ENCODE peak calls at places on chromosome 6, in seven cellular contexts. One of them, this sample, is unnamed.

GRCh38 chr6:44119704-44120262 is 7.5 kb downstream of the MRPL14 start:
- DNase-seq in hepatocyte: no peak
- DNase-seq in lung microvascular endothelial cell: no peak
- DNase-seq in mucosa of gallbladder: no peak
- DNase-seq in effector memory CD8-positive, alpha-beta T cell: no peak
- DNase-seq in HuH-7.5: no peak
- DNase-seq in kidney: no peak
- DNase-seq in this sample: no peak

GRCh38 chr6:26501482-26501986 is 1.4 kb downstream of the BTN1A1 start:
- DNase-seq in hepatocyte: peak
- DNase-seq in lung microvascular endothelial cell: peak
- DNase-seq in mucosa of gallbladder: peak
- DNase-seq in effector memory CD8-positive, alpha-beta T cell: peak
- DNase-seq in HuH-7.5: no peak
- DNase-seq in kidney: peak
- DNase-seq in this sample: peak

GRCh38 chr6:53041356-53041755 is 23.8 kb upstream of the FBXO9 start:
- DNase-seq in hepatocyte: no peak
- DNase-seq in lung microvascular endothelial cell: no peak
- DNase-seq in mucosa of gallbladder: no peak
- DNase-seq in effector memory CD8-positive, alpha-beta T cell: no peak
- DNase-seq in HuH-7.5: no peak
- DNase-seq in kidney: no peak
- DNase-seq in this sample: no peak

GRCh38 chr6:69917834-69918233 is 51.5 kb downstream of the COL19A1 start:
- DNase-seq in hepatocyte: no peak
- DNase-seq in lung microvascular endothelial cell: no peak
- DNase-seq in mucosa of gallbladder: no peak
- DNase-seq in effector memory CD8-positive, alpha-beta T cell: no peak
- DNase-seq in HuH-7.5: no peak
- DNase-seq in kidney: no peak
- DNase-seq in this sample: peak

GRCh38 chr6:142258757-142259156 is 43.0 kb upstream of the ADGRG6 start:
- DNase-seq in hepatocyte: no peak
- DNase-seq in lung microvascular endothelial cell: no peak
- DNase-seq in mucosa of gallbladder: no peak
- DNase-seq in effector memory CD8-positive, alpha-beta T cell: no peak
- DNase-seq in HuH-7.5: no peak
- DNase-seq in kidney: no peak
- DNase-seq in this sample: no peak

GRCh38 chr6:166614589-166614988 is 12.5 kb downstream of the RPS6KA2 start:
- DNase-seq in hepatocyte: no peak
- DNase-seq in lung microvascular endothelial cell: no peak
- DNase-seq in mucosa of gallbladder: no peak
- DNase-seq in effector memory CD8-positive, alpha-beta T cell: no peak
- DNase-seq in HuH-7.5: no peak
- DNase-seq in kidney: no peak
- DNase-seq in this sample: no peak

GRCh38 chr6:28333599-28334018 is 2.3 kb downstream of the ZSCAN31 start:
- DNase-seq in hepatocyte: no peak
- DNase-seq in lung microvascular endothelial cell: no peak
- DNase-seq in mucosa of gallbladder: no peak
- DNase-seq in effector memory CD8-positive, alpha-beta T cell: no peak
- DNase-seq in HuH-7.5: no peak
- DNase-seq in kidney: no peak
- DNase-seq in this sample: no peak

GRCh38 chr6:140623498-140623897 is 1249.0 kb upstream of the CITED2 start:
- DNase-seq in hepatocyte: no peak
- DNase-seq in lung microvascular endothelial cell: peak
- DNase-seq in mucosa of gallbladder: no peak
- DNase-seq in effector memory CD8-positive, alpha-beta T cell: no peak
- DNase-seq in HuH-7.5: no peak
- DNase-seq in kidney: no peak
- DNase-seq in this sample: no peak

GRCh38 chr6:70668499-70668812 is 773 bp downstream of the SMAP1 start:
- DNase-seq in hepatocyte: no peak
- DNase-seq in lung microvascular endothelial cell: peak
- DNase-seq in mucosa of gallbladder: no peak
- DNase-seq in effector memory CD8-positive, alpha-beta T cell: no peak
- DNase-seq in HuH-7.5: peak
- DNase-seq in kidney: no peak
- DNase-seq in this sample: no peak

GRCh38 chr6:157764346-157765068 is 58.5 kb upstream of the SNX9 start:
- DNase-seq in hepatocyte: peak
- DNase-seq in lung microvascular endothelial cell: peak
- DNase-seq in mucosa of gallbladder: peak
- DNase-seq in effector memory CD8-positive, alpha-beta T cell: peak
- DNase-seq in HuH-7.5: no peak
- DNase-seq in kidney: peak
- DNase-seq in this sample: peak

GRCh38 chr6:95518630-95519227 is 58.6 kb upstream of the MANEA start:
- DNase-seq in hepatocyte: no peak
- DNase-seq in lung microvascular endothelial cell: no peak
- DNase-seq in mucosa of gallbladder: no peak
- DNase-seq in effector memory CD8-positive, alpha-beta T cell: no peak
- DNase-seq in HuH-7.5: peak
- DNase-seq in kidney: no peak
- DNase-seq in this sample: no peak

GRCh38 chr6:12354499-12354898 is 64.3 kb downstream of the EDN1 start:
- DNase-seq in hepatocyte: peak
- DNase-seq in lung microvascular endothelial cell: peak
- DNase-seq in mucosa of gallbladder: peak
- DNase-seq in effector memory CD8-positive, alpha-beta T cell: no peak
- DNase-seq in HuH-7.5: no peak
- DNase-seq in kidney: no peak
- DNase-seq in this sample: peak

GRCh38 chr6:16576391-16577368 is 184.6 kb downstream of the ATXN1 start:
- DNase-seq in hepatocyte: no peak
- DNase-seq in lung microvascular endothelial cell: no peak
- DNase-seq in mucosa of gallbladder: no peak
- DNase-seq in effector memory CD8-positive, alpha-beta T cell: no peak
- DNase-seq in HuH-7.5: no peak
- DNase-seq in kidney: no peak
- DNase-seq in this sample: no peak

GRCh38 chr6:2237001-2237400 is 8.4 kb downstream of the GMDS start:
- DNase-seq in hepatocyte: no peak
- DNase-seq in lung microvascular endothelial cell: peak
- DNase-seq in mucosa of gallbladder: no peak
- DNase-seq in effector memory CD8-positive, alpha-beta T cell: no peak
- DNase-seq in HuH-7.5: no peak
- DNase-seq in kidney: no peak
- DNase-seq in this sample: no peak

GRCh38 chr6:73923899-73924485 is 228.0 kb downstream of the CD109 start:
- DNase-seq in hepatocyte: no peak
- DNase-seq in lung microvascular endothelial cell: no peak
- DNase-seq in mucosa of gallbladder: no peak
- DNase-seq in effector memory CD8-positive, alpha-beta T cell: no peak
- DNase-seq in HuH-7.5: no peak
- DNase-seq in kidney: no peak
- DNase-seq in this sample: no peak

GRCh38 chr6:151036869-151037680 is 171.6 kb downstream of the MTHFD1L start:
- DNase-seq in hepatocyte: no peak
- DNase-seq in lung microvascular endothelial cell: peak
- DNase-seq in mucosa of gallbladder: no peak
- DNase-seq in effector memory CD8-positive, alpha-beta T cell: no peak
- DNase-seq in HuH-7.5: no peak
- DNase-seq in kidney: no peak
- DNase-seq in this sample: peak

GRCh38 chr6:2911171-2911570 is 8.1 kb upstream of the SERPINB9 start:
- DNase-seq in hepatocyte: no peak
- DNase-seq in lung microvascular endothelial cell: no peak
- DNase-seq in mucosa of gallbladder: no peak
- DNase-seq in effector memory CD8-positive, alpha-beta T cell: no peak
- DNase-seq in HuH-7.5: no peak
- DNase-seq in kidney: no peak
- DNase-seq in this sample: peak

GRCh38 chr6:22476811-22477210 is 92.6 kb upstream of the HDGFL1 start:
- DNase-seq in hepatocyte: no peak
- DNase-seq in lung microvascular endothelial cell: no peak
- DNase-seq in mucosa of gallbladder: no peak
- DNase-seq in effector memory CD8-positive, alpha-beta T cell: no peak
- DNase-seq in HuH-7.5: no peak
- DNase-seq in kidney: no peak
- DNase-seq in this sample: no peak

GRCh38 chr6:53246924-53247323 is 98.3 kb upstream of the GCM1 start:
- DNase-seq in hepatocyte: no peak
- DNase-seq in lung microvascular endothelial cell: no peak
- DNase-seq in mucosa of gallbladder: no peak
- DNase-seq in effector memory CD8-positive, alpha-beta T cell: no peak
- DNase-seq in HuH-7.5: no peak
- DNase-seq in kidney: no peak
- DNase-seq in this sample: no peak

GRCh38 chr6:13767121-13767794 is 47.1 kb downstream of the MCUR1 start:
- DNase-seq in hepatocyte: peak
- DNase-seq in lung microvascular endothelial cell: peak
- DNase-seq in mucosa of gallbladder: peak
- DNase-seq in effector memory CD8-positive, alpha-beta T cell: peak
- DNase-seq in HuH-7.5: peak
- DNase-seq in kidney: peak
- DNase-seq in this sample: peak

GRCh38 chr6:135675862-135676261 is 175.6 kb upstream of the PDE7B start:
- DNase-seq in hepatocyte: peak
- DNase-seq in lung microvascular endothelial cell: peak
- DNase-seq in mucosa of gallbladder: peak
- DNase-seq in effector memory CD8-positive, alpha-beta T cell: peak
- DNase-seq in HuH-7.5: no peak
- DNase-seq in kidney: no peak
- DNase-seq in this sample: peak

GRCh38 chr6:27287751-27288135 is 24.3 kb downstream of the POM121L2 start:
- DNase-seq in hepatocyte: no peak
- DNase-seq in lung microvascular endothelial cell: no peak
- DNase-seq in mucosa of gallbladder: no peak
- DNase-seq in effector memory CD8-positive, alpha-beta T cell: no peak
- DNase-seq in HuH-7.5: no peak
- DNase-seq in kidney: no peak
- DNase-seq in this sample: no peak

GRCh38 chr6:32047084-32047478 is 8.9 kb downstream of the CYP21A2 start:
- DNase-seq in hepatocyte: peak
- DNase-seq in lung microvascular endothelial cell: peak
- DNase-seq in mucosa of gallbladder: no peak
- DNase-seq in effector memory CD8-positive, alpha-beta T cell: no peak
- DNase-seq in HuH-7.5: no peak
- DNase-seq in kidney: peak
- DNase-seq in this sample: peak

GRCh38 chr6:104286641-104287040 is 573.1 kb downstream of the HACE1 start:
- DNase-seq in hepatocyte: no peak
- DNase-seq in lung microvascular endothelial cell: no peak
- DNase-seq in mucosa of gallbladder: no peak
- DNase-seq in effector memory CD8-positive, alpha-beta T cell: no peak
- DNase-seq in HuH-7.5: no peak
- DNase-seq in kidney: no peak
- DNase-seq in this sample: no peak

GRCh38 chr6:127415096-127415495 is 44.1 kb downstream of the KIAA0408 start:
- DNase-seq in hepatocyte: no peak
- DNase-seq in lung microvascular endothelial cell: no peak
- DNase-seq in mucosa of gallbladder: no peak
- DNase-seq in effector memory CD8-positive, alpha-beta T cell: no peak
- DNase-seq in HuH-7.5: no peak
- DNase-seq in kidney: no peak
- DNase-seq in this sample: no peak

GRCh38 chr6:11120273-11121005 is 8.9 kb upstream of the ERVFRD-1 start:
- DNase-seq in hepatocyte: no peak
- DNase-seq in lung microvascular endothelial cell: no peak
- DNase-seq in mucosa of gallbladder: no peak
- DNase-seq in effector memory CD8-positive, alpha-beta T cell: no peak
- DNase-seq in HuH-7.5: no peak
- DNase-seq in kidney: no peak
- DNase-seq in this sample: no peak

This sample was measured in islet precursor cell.